ENCODE peak calls at places on chromosomes 2 and 18, in nine cellular contexts. S is lower leg skin, F is GM06990, C is epithelial cell of esophagus, Q is HL-60, B is body of pancreas, L is hepatocyte, H is dorsolateral prefrontal cortex, P is NB4. A is an unnamed sample.

GRCh38 chr2:172285760-172286159 is 141.6 kb upstream of the ITGA6 start:
- DNase-seq in Q (no peak), B (no peak), H (no peak), S (no peak), F (no peak), C (no peak), P (no peak), L (no peak), A (no peak)

GRCh38 chr2:146927080-146927714 is 917.6 kb upstream of the ACVR2A start:
- DNase-seq in S (peak; percentile 88), H (no peak), F (no peak), Q (no peak), P (peak; percentile 28), L (peak; percentile 75), B (peak; percentile 15), C (peak; percentile 65), A (peak; percentile 22)

GRCh38 chr2:191601060-191601459 is 76.9 kb upstream of the NABP1 start:
- DNase-seq in P (peak; percentile 67), B (no peak), L (no peak), Q (peak; percentile 63), F (no peak), S (no peak), H (no peak), C (no peak), A (peak; percentile 81)

GRCh38 chr2:152098033-152098797 is 629 bp downstream of the CACNB4 start:
- DNase-seq in C (peak; percentile 9), H (peak; percentile 30), P (peak; percentile 42), F (peak; percentile 36), Q (no peak), S (peak; percentile 88), B (peak; percentile 25), L (peak; percentile 51), A (no peak)

GRCh38 chr2:9538000-9538507 is 17.6 kb downstream of the ADAM17 start:
- DNase-seq in B (no peak), Q (peak; percentile 11), H (no peak), F (no peak), L (no peak), P (peak; percentile 84), C (peak; percentile 24), S (no peak), A (no peak)

GRCh38 chr18:4204151-4204720 is 250.9 kb downstream of the DLGAP1 start:
- DNase-seq in F (no peak), S (no peak), C (no peak), B (no peak), L (no peak), H (no peak), P (no peak), Q (no peak), A (no peak)

GRCh38 chr2:7902251-7902765 is 779.5 kb upstream of the ID2 start:
- DNase-seq in F (no peak), B (no peak), S (no peak), Q (no peak), L (no peak), C (no peak), H (no peak), P (no peak), A (no peak)

GRCh38 chr2:160838100-160838499 is 322.1 kb upstream of the TANK start:
- DNase-seq in S (no peak), F (no peak), P (no peak), C (no peak), L (no peak), Q (no peak), B (no peak), H (no peak), A (no peak)

GRCh38 chr18:7844017-7844416 is 276.9 kb downstream of the PTPRM start:
- DNase-seq in H (no peak), F (no peak), P (peak; percentile 3), S (no peak), L (no peak), B (no peak), Q (no peak), C (peak; percentile 48), A (no peak)

GRCh38 chr2:167253025-167253424 is 364.7 kb downstream of the XIRP2 start:
- DNase-seq in C (peak; percentile 15), H (no peak), B (no peak), Q (no peak), F (no peak), S (no peak), L (no peak), P (no peak), A (no peak)

GRCh38 chr18:49757513-49758262 is 55.6 kb downstream of the ACAA2 start:
- DNase-seq in L (no peak), P (peak; percentile 11), B (no peak), Q (no peak), S (peak; percentile 26), H (no peak), C (peak; percentile 36), F (peak; percentile 17), A (no peak)

GRCh38 chr18:26551217-26551708 is 2.9 kb upstream of the KCTD1 start:
- DNase-seq in B (no peak), Q (no peak), F (no peak), L (no peak), S (no peak), P (no peak), H (no peak), C (peak; percentile 37), A (no peak)

GRCh38 chr18:62760403-62760734 is 45.0 kb downstream of the PHLPP1 start:
- DNase-seq in F (no peak), L (no peak), P (no peak), H (no peak), Q (no peak), C (no peak), B (no peak), S (no peak), A (no peak)

GRCh38 chr2:239114119-239114581 is 266.3 kb downstream of the TWIST2 start:
- DNase-seq in Q (peak; percentile 7), S (no peak), B (peak; percentile 30), L (peak; percentile 28), P (peak; percentile 78), C (peak; percentile 9), H (peak; percentile 39), F (no peak), A (no peak)

GRCh38 chr2:72954376-72955187 is 37.3 kb downstream of the EMX1 start:
- DNase-seq in P (peak; percentile 74), H (no peak), B (no peak), Q (no peak), L (no peak), S (no peak), F (no peak), C (no peak), A (no peak)
- H3K4me3 ChIP-seq in P (peak overlapping the region; percentile 32), H (no peak overlapping the region), B (no peak overlapping the region), Q (no peak overlapping the region), L (no peak overlapping the region), S (no peak overlapping the region), F (peak overlapping the region; percentile 14), C (no peak overlapping the region), A (no peak overlapping the region)

GRCh38 chr2:96163768-96164429 is 18.7 kb upstream of the DUSP2 start:
- DNase-seq in P (peak; percentile 46), L (no peak), Q (no peak), S (peak; percentile 84), F (peak; percentile 95), H (no peak), C (no peak), B (no peak), A (no peak)
- H3K4me3 ChIP-seq in P (no peak overlapping the region), L (no peak overlapping the region), Q (no peak overlapping the region), S (no peak overlapping the region), F (peak overlapping the region; percentile 53), H (no peak overlapping the region), C (no peak overlapping the region), B (no peak overlapping the region), A (no peak overlapping the region)

DNA sequence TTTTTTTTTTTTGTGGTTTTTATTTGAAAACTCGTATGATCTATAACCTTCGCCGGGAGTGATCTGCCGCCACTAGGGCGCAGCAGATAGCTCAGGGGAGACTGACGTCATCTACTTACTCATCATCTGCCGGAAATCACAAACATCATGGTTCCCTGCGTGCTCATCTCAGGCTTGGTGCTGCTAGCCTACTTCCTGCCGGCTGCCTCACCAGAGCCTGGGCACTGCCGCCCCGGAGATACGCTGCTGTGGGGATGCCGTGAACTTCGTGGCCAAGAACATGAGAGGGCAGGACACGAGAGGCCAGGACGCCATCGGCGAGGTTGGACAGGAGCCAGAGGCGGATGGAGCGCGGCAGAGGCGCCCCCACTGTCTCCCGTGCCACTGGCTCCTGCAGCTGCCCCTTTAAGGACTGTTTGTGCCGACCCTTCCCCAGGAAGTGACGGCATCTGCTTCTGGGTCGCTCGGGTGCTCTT is 68.8 kb downstream of the DOK6 start:
- DNase-seq in Q (peak; percentile 44), B (no peak), C (no peak), F (peak; percentile 6), P (peak; percentile 47), H (no peak), S (no peak), L (no peak), A (no peak)
- H3K4me3 ChIP-seq in Q (no peak overlapping the region), B (no peak overlapping the region), C (no peak overlapping the region), F (no peak overlapping the region), P (no peak overlapping the region), H (no peak overlapping the region), S (no peak overlapping the region), L (no peak overlapping the region), A (no peak overlapping the region)

DNA sequence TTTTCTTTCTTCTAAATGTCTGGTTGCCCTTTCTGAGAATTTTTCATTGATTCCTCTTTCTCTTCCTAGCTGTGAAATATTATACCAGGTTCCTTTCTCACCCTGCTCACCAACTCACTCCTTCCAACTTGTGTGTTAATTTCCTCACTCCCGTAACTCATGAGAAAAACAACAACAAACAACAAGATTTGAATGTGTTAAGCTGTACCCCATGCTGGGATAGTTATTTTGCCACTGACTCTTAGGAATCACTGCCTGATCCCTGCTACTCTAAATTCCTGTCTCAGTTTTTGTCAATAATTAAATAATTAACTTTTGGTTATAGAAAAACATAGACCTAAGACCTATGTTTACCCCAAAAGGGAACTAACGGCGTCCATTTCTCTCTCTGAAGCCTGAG is 242.7 kb downstream of the DPP10 start:
- DNase-seq in B (no peak), L (no peak), Q (no peak), P (no peak), S (no peak), F (no peak), H (no peak), C (no peak), A (no peak)
- H3K4me3 ChIP-seq in B (no peak overlapping the region), L (no peak overlapping the region), Q (no peak overlapping the region), P (no peak overlapping the region), S (no peak overlapping the region), F (no peak overlapping the region), H (no peak overlapping the region), C (no peak overlapping the region), A (no peak overlapping the region)

DNA sequence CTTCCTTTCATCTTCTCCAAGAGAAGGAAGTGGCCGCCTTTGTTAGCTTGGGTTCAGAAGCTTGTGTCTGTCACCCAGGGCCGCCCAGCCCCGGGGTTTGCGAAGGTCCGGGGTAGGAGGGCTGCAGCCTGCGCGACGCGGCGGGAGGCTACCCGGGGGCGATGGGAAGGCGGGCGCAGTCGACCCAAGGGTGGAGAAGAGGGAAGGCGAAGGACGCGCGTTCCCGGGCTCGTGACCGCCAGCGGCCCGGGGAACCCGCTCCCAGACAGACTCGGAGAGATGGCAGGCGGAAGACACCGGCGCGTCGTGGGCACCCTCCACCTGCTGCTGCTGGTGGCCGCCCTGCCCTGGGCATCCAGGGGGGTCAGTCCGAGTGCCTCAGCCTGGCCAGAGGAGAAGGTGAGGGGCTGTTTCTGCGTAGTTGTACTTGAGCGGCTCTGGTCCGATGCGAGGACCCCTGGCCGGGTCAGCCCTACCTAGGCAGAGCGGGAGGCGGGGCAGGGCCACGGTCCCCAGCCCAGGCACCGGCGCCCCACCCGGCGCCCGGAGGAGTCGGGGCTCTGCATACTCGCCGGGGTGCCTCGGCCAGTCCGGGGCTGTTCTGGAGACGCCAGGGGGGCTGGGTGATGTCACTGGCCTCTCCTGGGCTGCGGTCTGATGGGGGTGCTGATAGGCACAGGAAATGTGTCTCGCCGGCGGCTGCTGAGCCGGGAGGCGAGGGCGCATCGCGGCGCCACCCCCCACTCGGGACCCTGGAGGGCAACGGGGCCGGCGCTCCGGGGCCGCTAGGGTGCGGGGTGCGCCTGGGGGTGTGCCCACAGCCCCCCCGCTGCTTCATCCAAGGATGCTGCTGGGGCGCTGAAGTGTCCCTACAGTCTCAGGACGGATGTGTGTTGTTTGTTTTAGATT is at the start of gene QPCT:
- DNase-seq in H (no peak), S (peak; percentile 91), L (no peak), F (peak; percentile 36), Q (peak; percentile 36), P (peak; percentile 80), B (peak; percentile 53), C (peak; percentile 23), A (no peak)
- H3K4me3 ChIP-seq in H (peak within 1 kb of the TSS; percentile 72), S (peak within 1 kb of the TSS; percentile 46), L (no peak within 1 kb of the TSS), F (peak within 1 kb of the TSS; percentile 57), Q (peak within 1 kb of the TSS; percentile 61), P (peak within 1 kb of the TSS; percentile 58), B (peak within 1 kb of the TSS; percentile 7), C (peak within 1 kb of the TSS; percentile 47), A (peak within 1 kb of the TSS; percentile 75)